ENCODE peak calls at places on chromosome 20, in nine cellular contexts. I is right atrium auricular region; S is astrocyte of the spinal cord; K is bronchial epithelial cell; Q is left lung; G is fibroblast of lung; E is CD8-positive, alpha-beta T cell; F is PC-9; P is BJ. H is an unnamed sample.

GRCh38 chr20:20102163-20102562 is 49.8 kb downstream of the CFAP61 start:
- DNase-seq in I (no peak), S (no peak), K (no peak), Q (no peak), G (no peak), E (no peak), F (no peak), P (no peak), H (no peak)

GRCh38 chr20:37901667-37902503 is 1.0 kb upstream of the VSTM2L start:
- DNase-seq in I (no peak), S (peak; percentile 70), K (peak; percentile 65), Q (no peak), G (peak; percentile 72), E (no peak), F (peak; percentile 33), P (no peak), H (peak; percentile 51)

GRCh38 chr20:57748601-57749130 is 38.9 kb upstream of the PMEPA1 start:
- DNase-seq in I (peak; percentile 84), S (peak; percentile 73), K (peak; percentile 87), Q (peak; percentile 82), G (peak; percentile 86), E (peak; percentile 10), F (peak; percentile 94), P (peak; percentile 25), H (peak; percentile 12)

GRCh38 chr20:59013959-59014608 is 5.1 kb upstream of the TUBB1 start:
- DNase-seq in I (peak; percentile 48), S (peak; percentile 75), K (no peak), Q (no peak), G (peak; percentile 78), E (no peak), F (no peak), P (no peak), H (no peak)

GRCh38 chr20:64108731-64109389 is 1.5 kb upstream of the NPBWR2 start:
- DNase-seq in I (no peak), S (no peak), K (no peak), Q (peak; percentile 11), G (no peak), E (no peak), F (no peak), P (no peak), H (no peak)

GRCh38 chr20:9392892-9393857 is 121.2 kb upstream of the LAMP5 start:
- DNase-seq in I (peak; percentile 71), S (peak; percentile 66), K (peak; percentile 47), Q (peak; percentile 72), G (peak; percentile 61), E (no peak), F (peak; percentile 54), P (no peak), H (peak; percentile 55)

GRCh38 chr20:5788385-5788895 is 38.2 kb downstream of the SHLD1 start:
- DNase-seq in I (peak; percentile 86), S (peak; percentile 88), K (peak; percentile 82), Q (peak; percentile 77), G (peak; percentile 78), E (peak; percentile 67), F (peak; percentile 59), P (peak; percentile 22), H (peak; percentile 83)

GRCh38 chr20:17568045-17568788 is 1.7 kb upstream of the DSTN start:
- DNase-seq in I (no peak), S (no peak), K (no peak), Q (no peak), G (no peak), E (no peak), F (peak; percentile 25), P (no peak), H (no peak)

GRCh38 chr20:17708675-17709360 is 9.1 kb downstream of the BANF2 start:
- DNase-seq in I (no peak), S (no peak), K (no peak), Q (no peak), G (no peak), E (no peak), F (no peak), P (no peak), H (no peak)

GRCh38 chr20:16759161-16759523 is 11.0 kb downstream of the OTOR start:
- DNase-seq in I (no peak), S (no peak), K (peak; percentile 4), Q (no peak), G (no peak), E (no peak), F (no peak), P (no peak), H (no peak)

GRCh38 chr20:17590245-17590644 is 20.4 kb downstream of the DSTN start:
- DNase-seq in I (no peak), S (no peak), K (no peak), Q (no peak), G (no peak), E (no peak), F (no peak), P (no peak), H (no peak)

GRCh38 chr20:17327185-17327780 is 100.4 kb downstream of the PCSK2 start:
- DNase-seq in I (no peak), S (no peak), K (no peak), Q (no peak), G (no peak), E (no peak), F (no peak), P (no peak), H (no peak)

GRCh38 chr20:49318430-49319203 is 40.8 kb upstream of the ZNFX1 start:
- DNase-seq in I (no peak), S (no peak), K (no peak), Q (no peak), G (no peak), E (no peak), F (no peak), P (no peak), H (no peak)
- H3K4me3 ChIP-seq in I (no peak overlapping the region), S (no peak overlapping the region), K (peak overlapping the region; percentile 1), Q (peak overlapping the region; percentile 27), G (no peak overlapping the region), E (peak overlapping the region; percentile 66), F (no peak overlapping the region), P (no peak overlapping the region), H (peak overlapping the region; percentile 21)

DNA sequence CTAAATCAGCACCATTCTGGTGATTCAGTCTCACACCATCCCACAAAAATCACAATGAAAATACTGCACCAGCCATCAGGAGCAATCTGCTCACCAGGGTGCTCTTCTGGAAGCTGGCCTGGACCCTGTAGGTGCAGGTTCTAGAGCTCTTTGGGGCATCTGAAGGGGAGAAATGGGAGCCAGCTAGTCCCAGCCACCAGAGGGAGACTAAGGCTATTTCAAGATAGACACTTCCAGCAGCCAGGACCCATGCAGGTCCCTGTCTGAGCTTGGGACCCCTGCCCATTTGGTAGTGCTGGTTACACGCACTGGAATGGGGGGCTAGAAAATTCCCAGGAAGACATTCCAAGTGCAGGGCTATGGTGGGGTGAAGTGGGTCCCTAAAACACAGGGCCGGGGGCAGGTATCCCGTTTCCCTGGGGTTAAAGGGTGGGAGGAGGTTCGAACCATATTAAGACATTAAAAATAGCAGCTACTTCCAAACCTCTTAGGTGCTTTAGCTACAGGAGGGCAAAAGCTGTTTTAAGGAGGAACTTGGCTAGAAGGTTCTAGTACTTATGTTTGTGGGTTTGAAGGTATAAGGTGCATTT is 156.5 kb downstream of the NFATC2 start:
- DNase-seq in I (no peak), S (peak; percentile 53), K (peak; percentile 31), Q (peak; percentile 0), G (peak; percentile 32), E (peak; percentile 7), F (peak; percentile 16), P (no peak), H (no peak)
- TF ChIP-seq CTCF in I (peak; percentile 68), S (peak; percentile 79), K (peak; percentile 78), Q (peak; percentile 26), G (peak; percentile 61), E (peak; percentile 48), F (peak; percentile 73), P (peak; percentile 75), H (peak; percentile 75)

DNA sequence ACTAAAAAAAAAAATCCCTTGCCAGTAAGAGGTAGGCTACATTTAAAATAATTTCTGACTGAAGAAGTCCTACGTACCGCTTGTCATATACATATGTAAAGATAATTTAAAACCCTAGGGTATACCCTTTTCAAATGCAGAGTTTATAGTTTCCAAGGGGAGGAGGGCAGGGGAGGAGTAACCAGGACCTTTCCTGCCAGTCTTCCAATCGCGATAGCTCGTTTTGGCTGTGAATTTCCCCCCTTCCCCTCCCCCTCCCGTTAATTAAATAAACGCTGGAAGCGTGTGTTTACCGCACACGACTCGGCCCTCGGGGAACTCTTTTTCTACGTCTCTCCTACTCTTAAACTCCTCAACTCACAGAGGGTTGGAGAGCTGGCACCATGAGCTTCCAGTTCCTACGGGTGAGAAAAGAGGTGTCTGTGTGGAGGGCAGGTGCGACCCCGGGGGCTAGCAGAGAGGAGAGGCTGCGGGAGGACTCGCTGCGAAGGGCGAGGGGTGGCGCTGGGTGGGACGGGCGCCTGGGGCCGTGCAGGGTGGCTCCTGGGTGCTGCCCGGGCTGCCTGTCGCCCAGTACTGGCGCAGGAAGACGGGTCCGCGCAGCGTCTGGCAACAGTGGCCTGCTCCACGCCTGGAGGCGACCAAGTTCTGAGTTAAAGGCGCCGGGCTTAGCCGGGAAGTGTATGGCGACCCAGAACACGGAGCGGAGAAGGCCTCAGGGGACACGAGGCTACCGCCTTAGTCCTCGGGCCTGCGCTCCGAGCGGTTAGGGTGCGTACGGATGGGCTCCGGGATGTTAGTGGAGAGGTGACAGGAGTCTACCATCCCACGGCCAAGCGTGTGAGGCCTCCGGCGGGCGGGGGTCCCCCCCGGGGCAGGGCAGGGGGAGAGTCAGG is 4.1 kb upstream of the TFAP2C start:
- DNase-seq in I (no peak), S (no peak), K (no peak), Q (no peak), G (no peak), E (no peak), F (no peak), P (no peak), H (no peak)
- H3K4me3 ChIP-seq in I (no peak overlapping the region), S (no peak overlapping the region), K (no peak overlapping the region), Q (no peak overlapping the region), G (no peak overlapping the region), E (no peak overlapping the region), F (peak overlapping the region; percentile 62), P (no peak overlapping the region), H (no peak overlapping the region)

DNA sequence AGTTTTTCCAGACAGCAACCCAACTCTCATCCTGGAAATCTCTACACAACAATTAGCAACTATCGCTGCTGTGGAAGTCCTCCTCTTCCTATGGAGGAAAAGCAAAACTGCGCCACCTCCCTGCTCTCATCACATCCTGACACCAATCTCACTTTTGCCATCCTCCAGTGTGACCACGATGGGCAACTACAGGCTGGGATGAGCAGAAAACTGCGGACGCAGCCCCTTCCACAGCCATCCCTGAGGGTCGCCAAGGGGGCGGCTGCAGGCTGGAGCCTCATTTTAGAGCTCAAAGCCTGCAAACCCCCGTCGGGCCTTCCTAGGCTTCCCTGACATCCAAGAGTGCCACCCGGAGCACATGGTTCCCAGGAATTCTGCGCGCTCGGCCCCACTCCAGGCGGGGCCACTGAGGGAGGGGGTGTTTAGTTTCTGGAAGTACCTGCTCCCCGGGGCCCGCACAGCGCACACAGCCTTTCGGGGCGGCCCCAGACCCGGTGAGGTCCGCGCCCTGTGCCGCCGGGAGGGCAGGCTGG is 1.2 kb downstream of the TCFL5 start:
- DNase-seq in I (no peak), S (no peak), K (no peak), Q (peak; percentile 35), G (peak; percentile 35), E (no peak), F (no peak), P (no peak), H (no peak)
- TF ChIP-seq CTCF in I (no peak), S (peak; percentile 21), K (no peak), Q (no peak), G (no peak), E (no peak), F (no peak), P (peak; percentile 25), H (no peak)